ENCODE peak calls at places on chromosome 7, in five cellular contexts. Q is neural progenitor cell, H is mammary epithelial cell, Y is MM.1S, U is endothelial cell of umbilical vein. G is an unnamed sample. For H3K4me1, the result is how much of the 10 kb centered on the place peaks cover.

GRCh38 chr7:113159746-113160339 is 41.5 kb upstream of the SMIM30 start:
- DNase-seq in Q (peak), H (peak), Y (peak), U (peak), G (peak)

GRCh38 chr7:148941598-148942280 is 57.6 kb upstream of the EZH2 start:
- DNase-seq in Q (peak), H (peak), Y (peak), U (peak), G (peak)

GRCh38 chr7:76267107-76267834 is 35.2 kb upstream of the HSPB1 start:
- DNase-seq in Q (peak), H (no peak), Y (no peak), U (no peak), G (peak)

GRCh38 chr7:132182992-132183391 is 393.3 kb downstream of the PLXNA4 start:
- DNase-seq in Q (no peak), H (no peak), Y (no peak), U (no peak), G (no peak)

GRCh38 chr7:51346136-51346535 is 29.5 kb upstream of the COBL start:
- DNase-seq in Q (no peak), H (no peak), Y (no peak), U (no peak), G (no peak)

GRCh38 chr7:113371376-113372043 is 253.2 kb upstream of the SMIM30 start:
- DNase-seq in Q (no peak), H (no peak), Y (no peak), U (no peak), G (peak)

GRCh38 chr7:155540553-155540952 is 5.8 kb downstream of the CNPY1 start:
- DNase-seq in Q (no peak), H (no peak), Y (no peak), U (no peak), G (no peak)

GRCh38 chr7:114689391-114689790 is 232.5 kb upstream of the MDFIC start:
- DNase-seq in Q (no peak), H (no peak), Y (no peak), U (no peak), G (no peak)

GRCh38 chr7:102024005-102024768 is 206.8 kb downstream of the CUX1 start:
- DNase-seq in Q (no peak), H (no peak), Y (no peak), U (no peak), G (no peak)

GRCh38 chr7:85471312-85471711 is 284.5 kb upstream of the SEMA3D start:
- DNase-seq in Q (no peak), H (no peak), Y (no peak), U (no peak), G (peak)

GRCh38 chr7:145863-146262 is 46.5 kb upstream of the FAM20C start:
- DNase-seq in Q (no peak), H (no peak), Y (no peak), U (no peak), G (no peak)

DNA sequence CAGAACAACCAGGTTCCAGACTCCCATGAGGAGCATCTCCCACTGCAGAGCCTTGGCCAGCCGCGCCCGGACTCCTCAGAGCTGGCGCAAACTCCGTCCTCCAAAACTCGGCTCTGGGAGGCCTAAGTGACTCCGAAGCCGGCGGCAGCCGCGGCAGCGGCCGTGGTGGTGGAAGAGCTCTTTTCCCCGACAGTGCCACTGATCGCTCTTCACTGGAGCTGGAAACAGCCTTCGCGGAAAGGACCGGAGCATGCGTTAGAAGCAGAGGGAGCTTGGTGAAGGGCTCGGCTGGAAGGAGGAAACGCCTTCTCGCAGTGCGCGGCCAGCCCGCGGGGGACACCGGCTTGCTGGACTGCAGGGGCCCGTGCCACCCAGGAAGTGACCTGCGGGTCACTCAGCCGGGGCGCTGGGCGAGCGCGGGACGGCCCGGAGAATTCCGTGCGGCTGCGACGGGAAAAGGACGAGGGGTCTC is 5.0 kb upstream of the HOXA13 start:
- DNase-seq in Q (peak), H (no peak), Y (no peak), U (no peak), G (no peak)
- H3K9ac ChIP-seq in Q (no peak), H (no peak), Y (no peak), U (no peak), G (no peak)

GRCh38 chr7:80146561-80146960 is 11.9 kb downstream of the GNAI1 start:
- DNase-seq in Q (no peak), H (no peak), Y (no peak), U (no peak), G (no peak)
- H3K4me1 ChIP-seq in Q (under half), H (under half), Y (under half), U (under half), G (half or more)

GRCh38 chr7:77354484-77354883 is 61.7 kb downstream of the GSAP start:
- DNase-seq in Q (no peak), H (no peak), Y (no peak), U (no peak), G (no peak)

GRCh38 chr7:77353407-77353721 is 62.8 kb downstream of the GSAP start:
- DNase-seq in Q (no peak), H (no peak), Y (no peak), U (no peak), G (peak)

GRCh38 chr7:77352688-77353406 is 63.3 kb downstream of the GSAP start:
- DNase-seq in Q (no peak), H (peak), Y (no peak), U (no peak), G (peak)

GRCh38 chr7:77353911-77354310 is 62.2 kb downstream of the GSAP start:
- DNase-seq in Q (no peak), H (no peak), Y (no peak), U (no peak), G (no peak)

GRCh38 chr7:77354914-77355313 is 61.2 kb downstream of the GSAP start:
- DNase-seq in Q (no peak), H (no peak), Y (no peak), U (no peak), G (no peak)
- H3K4me3 ChIP-seq in Q (no peak), H (no peak), Y (no peak), U (no peak), G (no peak)

GRCh38 chr7:95433129-95433528 is 1.7 kb downstream of the PON2 start:
- DNase-seq in Q (no peak), H (no peak), Y (no peak), U (no peak), G (no peak)
- H3K9ac ChIP-seq in Q (no peak), H (no peak), Y (no peak), U (no peak), G (no peak)

GRCh38 chr7:8133188-8133848 is 128.6 kb downstream of the ICA1 start:
- DNase-seq in Q (no peak), H (no peak), Y (no peak), U (no peak), G (no peak)

GRCh38 chr7:8128457-8129322 is 133.3 kb downstream of the ICA1 start:
- DNase-seq in Q (no peak), H (no peak), Y (no peak), U (no peak), G (no peak)

GRCh38 chr7:8129323-8129659 is 132.7 kb downstream of the ICA1 start:
- DNase-seq in Q (no peak), H (no peak), Y (peak), U (no peak), G (no peak)

GRCh38 chr7:8131694-8132605 is 130.0 kb downstream of the ICA1 start:
- DNase-seq in Q (no peak), H (no peak), Y (peak), U (no peak), G (no peak)

DNA sequence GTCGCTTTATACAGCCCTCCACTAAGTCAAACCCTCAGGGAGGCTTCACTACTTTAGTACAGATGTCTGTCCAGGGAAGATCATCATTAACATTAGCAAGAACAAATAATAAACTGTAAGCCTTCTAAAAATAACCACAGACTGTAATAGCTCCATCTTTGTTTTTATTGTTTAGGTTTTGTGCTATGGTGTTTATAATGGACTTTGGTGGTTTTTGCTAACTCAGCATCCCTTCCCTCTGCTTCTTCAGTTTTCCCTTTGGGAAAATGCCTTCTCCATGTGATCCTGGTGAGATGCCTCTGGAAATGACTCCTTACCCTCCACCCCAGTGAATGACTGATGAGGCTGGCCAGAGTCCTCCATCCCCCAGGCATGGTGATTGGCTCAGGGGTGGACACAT is 131.3 kb downstream of the ICA1 start:
- DNase-seq in Q (no peak), H (no peak), Y (no peak), U (no peak), G (no peak)
- H3K4me1 ChIP-seq in Q (under half), H (under half), Y (half or more), U (under half), G (under half)

G was measured in adipocyte.